ENCODE peak calls at places on chromosome 11, in five cellular contexts. One of them, this sample, is unnamed.
A peak's percentile ranks its signal among the peaks of the same experiment; 100 is the strongest.

GRCh38 chr11:66857234-66857926 is 516 bp downstream of the LRFN4 start:
- DNase-seq in H1: no peak
- DNase-seq in GM12878: no peak
- DNase-seq in HepG2: peak; percentile 30
- DNase-seq in SK-N-SH: peak; percentile 85
- DNase-seq in this sample: no peak

GRCh38 chr11:105579111-105579510 is 30.8 kb upstream of the GRIA4 start:
- DNase-seq in HepG2: no peak
- DNase-seq in GM12878: no peak
- DNase-seq in H1: no peak
- DNase-seq in SK-N-SH: no peak
- DNase-seq in this sample: no peak

GRCh38 chr11:21446939-21447590 is 745.8 kb upstream of the ANO5 start:
- DNase-seq in GM12878: no peak
- DNase-seq in HepG2: no peak
- DNase-seq in H1: no peak
- DNase-seq in SK-N-SH: no peak
- DNase-seq in this sample: no peak

GRCh38 chr11:34150494-34151151 is 45.2 kb downstream of the NAT10 start:
- DNase-seq in H1: no peak
- DNase-seq in SK-N-SH: peak; percentile 82
- DNase-seq in GM12878: no peak
- DNase-seq in HepG2: no peak
- DNase-seq in this sample: no peak

GRCh38 chr11:121249039-121249663 is 43.4 kb upstream of the SC5D start:
- DNase-seq in GM12878: no peak
- DNase-seq in HepG2: peak; percentile 23
- DNase-seq in H1: no peak
- DNase-seq in SK-N-SH: peak; percentile 64
- DNase-seq in this sample: peak; percentile 1

GRCh38 chr11:4025248-4025956 is 69.2 kb upstream of the RRM1 start:
- DNase-seq in GM12878: no peak
- DNase-seq in SK-N-SH: peak; percentile 44
- DNase-seq in H1: no peak
- DNase-seq in HepG2: no peak
- DNase-seq in this sample: no peak

GRCh38 chr11:132858203-132858602 is 674.1 kb downstream of the OPCML start:
- DNase-seq in GM12878: no peak
- DNase-seq in HepG2: no peak
- DNase-seq in SK-N-SH: no peak
- DNase-seq in H1: peak; percentile 64
- DNase-seq in this sample: peak; percentile 39

GRCh38 chr11:119356349-119357031 is 10.0 kb upstream of the MFRP start:
- DNase-seq in H1: no peak
- DNase-seq in SK-N-SH: peak; percentile 95
- DNase-seq in GM12878: no peak
- DNase-seq in HepG2: no peak
- DNase-seq in this sample: no peak

GRCh38 chr11:2702771-2703486 is 3.1 kb upstream of the KCNQ1OT1 start:
- DNase-seq in GM12878: no peak
- DNase-seq in SK-N-SH: no peak
- DNase-seq in HepG2: no peak
- DNase-seq in H1: no peak
- DNase-seq in this sample: no peak

GRCh38 chr11:15159085-15159484 is 44.4 kb downstream of the INSC start:
- DNase-seq in GM12878: no peak
- DNase-seq in HepG2: no peak
- DNase-seq in H1: no peak
- DNase-seq in SK-N-SH: peak; percentile 27
- DNase-seq in this sample: no peak
- TF ChIP-seq GABPA in GM12878: no peak
- TF ChIP-seq GABPA in HepG2: no peak
- TF ChIP-seq GABPA in H1: no peak
- TF ChIP-seq GABPA in SK-N-SH: no peak
- TF ChIP-seq GABPA in this sample: no peak

GRCh38 chr11:122509899-122510298 is 145.6 kb upstream of the UBASH3B start:
- DNase-seq in SK-N-SH: no peak
- DNase-seq in HepG2: no peak
- DNase-seq in H1: no peak
- DNase-seq in GM12878: no peak
- DNase-seq in this sample: no peak
- TF ChIP-seq GABPA in SK-N-SH: no peak
- TF ChIP-seq GABPA in HepG2: no peak
- TF ChIP-seq GABPA in H1: no peak
- TF ChIP-seq GABPA in GM12878: no peak
- TF ChIP-seq GABPA in this sample: no peak

GRCh38 chr11:60786811-60787567 is 1.9 kb downstream of the MS4A10 start:
- DNase-seq in HepG2: no peak
- DNase-seq in SK-N-SH: no peak
- DNase-seq in H1: no peak
- DNase-seq in GM12878: no peak
- DNase-seq in this sample: no peak
- TF ChIP-seq GABPA in HepG2: no peak
- TF ChIP-seq GABPA in SK-N-SH: no peak
- TF ChIP-seq GABPA in H1: no peak
- TF ChIP-seq GABPA in GM12878: no peak
- TF ChIP-seq GABPA in this sample: no peak

GRCh38 chr11:96333076-96333744 is 9.8 kb downstream of the MAML2 start:
- DNase-seq in GM12878: no peak
- DNase-seq in H1: no peak
- DNase-seq in HepG2: no peak
- DNase-seq in SK-N-SH: no peak
- DNase-seq in this sample: no peak
- TF ChIP-seq GABPA in GM12878: no peak
- TF ChIP-seq GABPA in H1: no peak
- TF ChIP-seq GABPA in HepG2: no peak
- TF ChIP-seq GABPA in SK-N-SH: no peak
- TF ChIP-seq GABPA in this sample: no peak

GRCh38 chr11:12587333-12587997 is 86.8 kb upstream of the TEAD1 start:
- DNase-seq in H1: no peak
- DNase-seq in GM12878: no peak
- DNase-seq in HepG2: no peak
- DNase-seq in SK-N-SH: no peak
- DNase-seq in this sample: no peak
- TF ChIP-seq GABPA in H1: no peak
- TF ChIP-seq GABPA in GM12878: no peak
- TF ChIP-seq GABPA in HepG2: no peak
- TF ChIP-seq GABPA in SK-N-SH: no peak
- TF ChIP-seq GABPA in this sample: no peak

GRCh38 chr11:986270-986951 is 50.1 kb downstream of the MUC6 start:
- DNase-seq in GM12878: no peak
- DNase-seq in H1: no peak
- DNase-seq in HepG2: no peak
- DNase-seq in SK-N-SH: no peak
- DNase-seq in this sample: no peak

GRCh38 chr11:985435-985834 is 51.1 kb downstream of the MUC6 start:
- DNase-seq in HepG2: no peak
- DNase-seq in H1: no peak
- DNase-seq in SK-N-SH: no peak
- DNase-seq in GM12878: no peak
- DNase-seq in this sample: no peak

GRCh38 chr11:985848-986247 is 50.7 kb downstream of the MUC6 start:
- DNase-seq in HepG2: no peak
- DNase-seq in GM12878: no peak
- DNase-seq in SK-N-SH: no peak
- DNase-seq in H1: no peak
- DNase-seq in this sample: no peak

GRCh38 chr11:987671-988070 is 48.8 kb downstream of the MUC6 start:
- DNase-seq in SK-N-SH: no peak
- DNase-seq in GM12878: no peak
- DNase-seq in H1: no peak
- DNase-seq in HepG2: no peak
- DNase-seq in this sample: no peak

DNA sequence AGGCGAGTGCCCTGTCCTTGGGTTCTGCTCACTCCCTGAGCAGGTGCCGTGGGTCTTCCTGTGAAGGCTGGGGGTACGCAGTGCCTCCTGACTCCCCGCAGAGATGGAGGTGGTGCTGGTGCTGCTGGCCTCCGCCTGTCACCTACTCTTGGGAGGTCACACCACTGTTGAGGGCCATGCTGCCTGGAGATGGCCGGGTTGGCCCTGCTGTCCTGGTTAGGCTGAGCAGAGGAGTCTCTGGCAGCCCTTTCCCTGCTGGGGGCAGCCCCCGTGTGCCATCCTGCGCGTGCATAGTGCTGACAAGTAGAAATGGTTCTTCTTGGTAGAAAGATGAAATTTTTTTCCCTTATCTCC is 49.6 kb downstream of the MUC6 start:
- DNase-seq in GM12878: no peak
- DNase-seq in HepG2: no peak
- DNase-seq in SK-N-SH: no peak
- DNase-seq in H1: no peak
- DNase-seq in this sample: no peak
- TF ChIP-seq GABPA in GM12878: no peak
- TF ChIP-seq GABPA in HepG2: no peak
- TF ChIP-seq GABPA in SK-N-SH: no peak
- TF ChIP-seq GABPA in H1: no peak
- TF ChIP-seq GABPA in this sample: no peak

This sample was measured in HL-60.